ENCODE peak calls at places on chromosomes 13 and 19, in five cellular contexts. I, L, B, G and S are unnamed samples.

GRCh38 chr13:102402292-102402691 is 444 bp upstream of the FGF14 start:
- DNase-seq in I (peak), L (peak), B (peak), G (peak), S (no peak)

GRCh38 chr13:99982741-99983400 is 1.3 kb downstream of the ZIC2 start:
- DNase-seq in I (no peak), L (peak), B (no peak), G (no peak), S (no peak)

GRCh38 chr13:37598572-37598971 is at the start of gene POSTN:
- DNase-seq in I (no peak), L (no peak), B (no peak), G (peak), S (no peak)

GRCh38 chr13:34878354-34878753 is 63.7 kb upstream of the NBEA start:
- DNase-seq in I (no peak), L (no peak), B (no peak), G (no peak), S (no peak)

GRCh38 chr19:49119411-49120324 is at the start of gene PPFIA3:
- DNase-seq in I (peak), L (peak), B (peak), G (peak), S (peak)

GRCh38 chr13:99992376-99992775 is 10.8 kb downstream of the ZIC2 start:
- DNase-seq in I (no peak), L (peak), B (no peak), G (no peak), S (no peak)

GRCh38 chr13:26971990-26972888 is 199.4 kb downstream of the USP12 start:
- DNase-seq in I (no peak), L (peak), B (no peak), G (peak), S (peak)

GRCh38 chr13:34942732-34943674 is 933 bp downstream of the NBEA start:
- DNase-seq in I (peak), L (peak), B (peak), G (no peak), S (peak)

GRCh38 chr19:29624489-29625210 is 18.6 kb downstream of the POP4 start:
- DNase-seq in I (peak), L (peak), B (no peak), G (peak), S (no peak)

GRCh38 chr13:29513002-29513980 is 82.2 kb downstream of the SLC7A1 start:
- DNase-seq in I (no peak), L (no peak), B (no peak), G (peak), S (no peak)

GRCh38 chr19:5321851-5322681 is 18.5 kb downstream of the PTPRS start:
- DNase-seq in I (no peak), L (peak), B (no peak), G (no peak), S (no peak)

GRCh38 chr19:18399008-18399407 is 1.6 kb upstream of the LRRC25 start:
- DNase-seq in I (peak), L (no peak), B (peak), G (peak), S (peak)

GRCh38 chr19:5498817-5499535 is 43.8 kb downstream of the ZNRF4 start:
- DNase-seq in I (no peak), L (peak), B (no peak), G (no peak), S (no peak)

GRCh38 chr13:97921146-97921776 is 32.2 kb upstream of the IPO5 start:
- DNase-seq in I (no peak), L (no peak), B (no peak), G (peak), S (no peak)

GRCh38 chr13:49502954-49503353 is 7.2 kb downstream of the PHF11 start:
- DNase-seq in I (no peak), L (no peak), B (peak), G (peak), S (no peak)

GRCh38 chr19:35251456-35251855 is 2.7 kb downstream of the LSR start:
- DNase-seq in I (no peak), L (no peak), B (no peak), G (no peak), S (no peak)

GRCh38 chr19:35975608-35976214 is 19.3 kb upstream of the SDHAF1 start:
- DNase-seq in I (no peak), L (no peak), B (no peak), G (peak), S (no peak)

GRCh38 chr13:38990693-38991092 is at the start of gene STOML3:
- DNase-seq in I (no peak), L (peak), B (no peak), G (no peak), S (no peak)

GRCh38 chr19:38142176-38143035 is 81.6 kb downstream of the DPF1 start:
- DNase-seq in I (no peak), L (peak), B (peak), G (peak), S (peak)

GRCh38 chr19:33772102-33772857 is 24.4 kb upstream of the KCTD15 start:
- DNase-seq in I (no peak), L (no peak), B (no peak), G (no peak), S (no peak)

GRCh38 chr19:19822148-19822429 is 539 bp upstream of the ZNF506 start:
- DNase-seq in I (no peak), L (peak), B (peak), G (no peak), S (no peak)
- H3K27ac ChIP-seq in I (no peak), L (peak), B (peak), G (peak), S (peak)

GRCh38 chr19:57302020-57302465 is 18.2 kb upstream of the ZNF543 start:
- DNase-seq in I (no peak), L (peak), B (peak), G (peak), S (no peak)
- H3K27ac ChIP-seq in I (no peak), L (peak), B (no peak), G (peak), S (no peak)

DNA sequence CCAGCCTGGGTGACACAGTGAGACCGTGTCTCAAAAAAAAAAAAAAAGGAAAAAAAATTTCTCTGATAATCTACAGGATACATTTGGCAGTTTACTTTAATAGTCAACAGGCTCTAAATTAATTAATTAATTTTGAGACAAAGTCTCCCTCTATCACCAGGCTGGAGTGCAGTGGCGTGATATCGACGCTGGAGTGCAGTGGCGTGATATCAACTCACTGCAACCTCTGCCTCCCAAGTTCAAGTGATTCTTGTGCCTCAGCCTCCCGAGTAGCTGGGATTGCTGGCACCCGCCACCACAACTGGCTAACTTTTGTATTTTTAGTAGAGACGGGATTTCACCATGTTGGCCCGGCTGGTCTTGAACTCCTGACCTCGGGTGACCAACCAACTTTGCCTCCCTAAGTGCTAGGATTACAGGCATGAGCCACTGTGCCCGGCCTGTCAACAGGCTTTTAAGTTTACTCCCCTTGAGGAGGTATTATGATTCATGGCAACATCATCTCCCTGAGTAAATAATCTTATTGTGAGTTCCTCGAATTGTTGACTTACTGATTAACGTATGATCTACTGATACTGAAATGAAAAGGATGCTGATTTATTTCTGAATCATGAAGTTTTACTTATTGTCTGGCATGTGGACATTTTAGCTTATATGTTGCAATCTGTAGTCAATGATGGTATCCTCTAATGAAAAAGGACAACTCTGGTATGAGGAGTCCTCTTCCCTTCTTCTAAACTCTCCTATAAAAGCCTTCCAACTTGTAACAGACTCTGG is 21.3 kb upstream of the MTRF1 start:
- DNase-seq in I (no peak), L (no peak), B (no peak), G (peak), S (no peak)
- H3K27ac ChIP-seq in I (no peak), L (no peak), B (no peak), G (peak), S (no peak)

GRCh38 chr13:110409581-110409992 is 102.5 kb downstream of the COL4A2 start:
- DNase-seq in I (peak), L (peak), B (peak), G (peak), S (no peak)

GRCh38 chr13:110408286-110408685 is 101.2 kb downstream of the COL4A2 start:
- DNase-seq in I (no peak), L (no peak), B (no peak), G (no peak), S (no peak)

GRCh38 chr13:110410906-110411305 is 103.8 kb downstream of the COL4A2 start:
- DNase-seq in I (no peak), L (no peak), B (no peak), G (no peak), S (no peak)

GRCh38 chr13:110411316-110412105 is 104.4 kb downstream of the COL4A2 start:
- DNase-seq in I (no peak), L (no peak), B (no peak), G (no peak), S (no peak)

DNA sequence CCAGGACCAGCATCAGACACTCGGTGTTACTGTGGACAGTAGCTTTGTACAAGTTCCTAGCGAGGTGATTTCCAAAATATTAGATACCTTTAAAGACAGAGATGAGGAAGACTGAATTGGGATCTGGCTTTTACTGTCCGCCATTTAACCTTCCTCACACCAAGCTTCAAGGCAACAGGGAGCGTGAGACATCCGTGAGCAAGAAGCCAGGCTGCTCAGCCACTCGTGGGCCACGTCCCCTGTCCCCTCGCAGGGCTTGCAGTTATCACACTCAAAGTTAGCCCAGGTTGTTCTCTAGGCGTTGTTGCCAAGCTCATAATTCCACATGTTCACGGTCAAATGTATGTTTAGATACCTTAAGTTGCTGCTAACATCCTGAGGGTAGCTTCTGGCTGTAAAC is 102.9 kb downstream of the COL4A2 start:
- DNase-seq in I (no peak), L (no peak), B (no peak), G (no peak), S (no peak)
- H3K27ac ChIP-seq in I (peak), L (no peak), B (peak), G (peak), S (peak)